ENCODE peak calls at places on chromosomes 5 and 9, in eight cellular contexts. One of them, this sample, is unnamed.

GRCh38 chr9:93028448-93029006 is 30.0 kb upstream of the SUSD3 start:
- DNase-seq in HCT116: no peak
- DNase-seq in MM.1S: no peak
- DNase-seq in GM23248: no peak
- DNase-seq in OCI-LY7: peak; percentile 90
- DNase-seq in SK-N-SH: no peak
- DNase-seq in neural progenitor cell: no peak
- DNase-seq in hepatocyte: no peak
- DNase-seq in this sample: no peak

GRCh38 chr9:132575005-132575609 is 7.3 kb upstream of the BARHL1 start:
- DNase-seq in OCI-LY7: peak; percentile 79
- DNase-seq in GM23248: peak; percentile 83
- DNase-seq in HCT116: peak; percentile 62
- DNase-seq in hepatocyte: peak; percentile 88
- DNase-seq in neural progenitor cell: peak; percentile 93
- DNase-seq in SK-N-SH: peak; percentile 93
- DNase-seq in MM.1S: peak; percentile 52
- DNase-seq in this sample: peak; percentile 72

GRCh38 chr5:127705120-127705892 is 2.1 kb downstream of the CCDC192 start:
- DNase-seq in neural progenitor cell: no peak
- DNase-seq in SK-N-SH: no peak
- DNase-seq in hepatocyte: peak; percentile 54
- DNase-seq in GM23248: peak; percentile 95
- DNase-seq in MM.1S: no peak
- DNase-seq in HCT116: peak; percentile 10
- DNase-seq in OCI-LY7: no peak
- DNase-seq in this sample: peak; percentile 66

GRCh38 chr5:109614316-109614715 is 75.4 kb upstream of the MAN2A1 start:
- DNase-seq in SK-N-SH: no peak
- DNase-seq in neural progenitor cell: no peak
- DNase-seq in MM.1S: no peak
- DNase-seq in GM23248: no peak
- DNase-seq in HCT116: no peak
- DNase-seq in OCI-LY7: no peak
- DNase-seq in hepatocyte: no peak
- DNase-seq in this sample: no peak

GRCh38 chr9:77063645-77064285 is 44.3 kb downstream of the FOXB2 start:
- DNase-seq in OCI-LY7: no peak
- DNase-seq in HCT116: peak; percentile 10
- DNase-seq in neural progenitor cell: no peak
- DNase-seq in SK-N-SH: no peak
- DNase-seq in GM23248: peak; percentile 70
- DNase-seq in MM.1S: no peak
- DNase-seq in hepatocyte: peak; percentile 26
- DNase-seq in this sample: peak; percentile 70

GRCh38 chr9:129058965-129059795 is 21.7 kb upstream of the DOLPP1 start:
- DNase-seq in SK-N-SH: no peak
- DNase-seq in GM23248: peak; percentile 81
- DNase-seq in neural progenitor cell: no peak
- DNase-seq in OCI-LY7: no peak
- DNase-seq in MM.1S: no peak
- DNase-seq in HCT116: no peak
- DNase-seq in hepatocyte: no peak
- DNase-seq in this sample: peak; percentile 52

GRCh38 chr9:87655731-87656130 is 70.2 kb upstream of the CTSL start:
- DNase-seq in neural progenitor cell: no peak
- DNase-seq in GM23248: no peak
- DNase-seq in HCT116: no peak
- DNase-seq in SK-N-SH: no peak
- DNase-seq in hepatocyte: no peak
- DNase-seq in MM.1S: no peak
- DNase-seq in OCI-LY7: no peak
- DNase-seq in this sample: no peak

GRCh38 chr9:120381839-120382238 is 198.1 kb downstream of the CDK5RAP2 start:
- DNase-seq in OCI-LY7: no peak
- DNase-seq in hepatocyte: no peak
- DNase-seq in neural progenitor cell: no peak
- DNase-seq in MM.1S: no peak
- DNase-seq in SK-N-SH: no peak
- DNase-seq in GM23248: no peak
- DNase-seq in HCT116: no peak
- DNase-seq in this sample: no peak

GRCh38 chr5:150656191-150657132 is 4.6 kb upstream of the MYOZ3 start:
- DNase-seq in MM.1S: peak; percentile 68
- DNase-seq in HCT116: no peak
- DNase-seq in OCI-LY7: peak; percentile 84
- DNase-seq in SK-N-SH: peak; percentile 100
- DNase-seq in hepatocyte: peak; percentile 89
- DNase-seq in GM23248: peak; percentile 73
- DNase-seq in neural progenitor cell: peak; percentile 92
- DNase-seq in this sample: peak; percentile 78

GRCh38 chr5:34038430-34038829 is 4.6 kb downstream of the C1QTNF3 start:
- DNase-seq in hepatocyte: no peak
- DNase-seq in GM23248: no peak
- DNase-seq in OCI-LY7: no peak
- DNase-seq in MM.1S: no peak
- DNase-seq in neural progenitor cell: peak; percentile 39
- DNase-seq in HCT116: no peak
- DNase-seq in SK-N-SH: no peak
- DNase-seq in this sample: no peak

GRCh38 chr9:96080364-96080763 is 204.9 kb downstream of the ERCC6L2 start:
- DNase-seq in OCI-LY7: no peak
- DNase-seq in SK-N-SH: no peak
- DNase-seq in hepatocyte: peak; percentile 26
- DNase-seq in MM.1S: no peak
- DNase-seq in neural progenitor cell: no peak
- DNase-seq in GM23248: peak; percentile 10
- DNase-seq in HCT116: peak; percentile 65
- DNase-seq in this sample: peak; percentile 98

GRCh38 chr5:181265092-181265671 is 4.2 kb upstream of the TRIM52 start:
- DNase-seq in neural progenitor cell: peak; percentile 49
- DNase-seq in OCI-LY7: no peak
- DNase-seq in SK-N-SH: no peak
- DNase-seq in MM.1S: no peak
- DNase-seq in GM23248: no peak
- DNase-seq in hepatocyte: no peak
- DNase-seq in HCT116: no peak
- DNase-seq in this sample: no peak

GRCh38 chr5:140383300-140383699 is 18.3 kb upstream of the ANKHD1 start:
- DNase-seq in SK-N-SH: no peak
- DNase-seq in GM23248: no peak
- DNase-seq in hepatocyte: no peak
- DNase-seq in OCI-LY7: no peak
- DNase-seq in MM.1S: no peak
- DNase-seq in neural progenitor cell: no peak
- DNase-seq in HCT116: no peak
- DNase-seq in this sample: no peak

GRCh38 chr5:64497390-64497789 is 8.4 kb upstream of the RGS7BP start:
- DNase-seq in OCI-LY7: no peak
- DNase-seq in MM.1S: no peak
- DNase-seq in SK-N-SH: no peak
- DNase-seq in HCT116: no peak
- DNase-seq in hepatocyte: peak; percentile 46
- DNase-seq in GM23248: peak; percentile 50
- DNase-seq in neural progenitor cell: peak; percentile 41
- DNase-seq in this sample: peak; percentile 84

GRCh38 chr9:110126457-110126856 is 81.5 kb downstream of the C9orf152 start:
- DNase-seq in OCI-LY7: peak; percentile 64
- DNase-seq in SK-N-SH: no peak
- DNase-seq in hepatocyte: no peak
- DNase-seq in MM.1S: no peak
- DNase-seq in HCT116: no peak
- DNase-seq in GM23248: no peak
- DNase-seq in neural progenitor cell: no peak
- DNase-seq in this sample: no peak

GRCh38 chr9:118522093-118523028 is 818.2 kb downstream of the TLR4 start:
- DNase-seq in GM23248: peak; percentile 78
- DNase-seq in MM.1S: peak; percentile 78
- DNase-seq in SK-N-SH: peak; percentile 48
- DNase-seq in HCT116: no peak
- DNase-seq in OCI-LY7: peak; percentile 47
- DNase-seq in neural progenitor cell: peak; percentile 84
- DNase-seq in hepatocyte: peak; percentile 74
- DNase-seq in this sample: no peak
- TF ChIP-seq EZH2phosphoT487 in GM23248: no peak
- TF ChIP-seq EZH2phosphoT487 in MM.1S: no peak
- TF ChIP-seq EZH2phosphoT487 in SK-N-SH: no peak
- TF ChIP-seq EZH2phosphoT487 in HCT116: no peak
- TF ChIP-seq EZH2phosphoT487 in OCI-LY7: no peak
- TF ChIP-seq EZH2phosphoT487 in neural progenitor cell: no peak
- TF ChIP-seq EZH2phosphoT487 in hepatocyte: no peak
- TF ChIP-seq EZH2phosphoT487 in this sample: no peak

DNA sequence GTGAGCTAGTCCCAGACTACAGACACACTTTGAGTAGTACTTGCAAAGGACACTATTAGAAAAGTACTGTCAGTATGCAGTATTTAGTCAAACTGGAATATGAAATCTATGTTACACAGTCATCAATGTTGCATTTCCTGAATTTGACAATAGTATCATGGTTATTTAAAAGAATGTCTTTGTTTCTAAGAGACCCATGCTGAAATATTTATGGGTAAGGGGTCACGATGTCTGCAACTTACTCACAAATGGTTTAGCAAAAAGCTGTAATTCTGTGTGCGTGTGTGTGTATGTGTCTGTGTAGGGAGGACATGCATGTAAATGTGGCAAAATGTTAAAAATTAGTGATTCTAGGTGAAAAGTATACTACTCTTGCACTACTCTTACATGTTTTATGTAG is 105.6 kb downstream of the GOLPH3 start:
- DNase-seq in GM23248: no peak
- DNase-seq in neural progenitor cell: no peak
- DNase-seq in SK-N-SH: no peak
- DNase-seq in HCT116: no peak
- DNase-seq in OCI-LY7: no peak
- DNase-seq in hepatocyte: no peak
- DNase-seq in MM.1S: no peak
- DNase-seq in this sample: no peak
- H2AFZ ChIP-seq in GM23248: no peak overlapping the region
- H2AFZ ChIP-seq in neural progenitor cell: no peak overlapping the region
- H2AFZ ChIP-seq in SK-N-SH: no peak overlapping the region
- H2AFZ ChIP-seq in HCT116: no peak overlapping the region
- H2AFZ ChIP-seq in OCI-LY7: no peak overlapping the region
- H2AFZ ChIP-seq in hepatocyte: no peak overlapping the region
- H2AFZ ChIP-seq in MM.1S: no peak overlapping the region
- H2AFZ ChIP-seq in this sample: no peak overlapping the region

GRCh38 chr5:178433273-178433775 is 156.9 kb downstream of the COL23A1 start:
- DNase-seq in SK-N-SH: no peak
- DNase-seq in OCI-LY7: no peak
- DNase-seq in GM23248: no peak
- DNase-seq in hepatocyte: no peak
- DNase-seq in MM.1S: no peak
- DNase-seq in HCT116: no peak
- DNase-seq in neural progenitor cell: no peak
- DNase-seq in this sample: no peak

GRCh38 chr5:178431777-178432155 is 158.4 kb downstream of the COL23A1 start:
- DNase-seq in OCI-LY7: no peak
- DNase-seq in HCT116: no peak
- DNase-seq in SK-N-SH: no peak
- DNase-seq in neural progenitor cell: no peak
- DNase-seq in MM.1S: no peak
- DNase-seq in GM23248: peak; percentile 3
- DNase-seq in hepatocyte: no peak
- DNase-seq in this sample: no peak

GRCh38 chr5:178434016-178434761 is 156.0 kb downstream of the COL23A1 start:
- DNase-seq in GM23248: no peak
- DNase-seq in OCI-LY7: no peak
- DNase-seq in neural progenitor cell: no peak
- DNase-seq in SK-N-SH: no peak
- DNase-seq in MM.1S: no peak
- DNase-seq in HCT116: no peak
- DNase-seq in hepatocyte: no peak
- DNase-seq in this sample: no peak

GRCh38 chr5:178431063-178431776 is 159.0 kb downstream of the COL23A1 start:
- DNase-seq in HCT116: no peak
- DNase-seq in OCI-LY7: no peak
- DNase-seq in neural progenitor cell: no peak
- DNase-seq in MM.1S: no peak
- DNase-seq in GM23248: no peak
- DNase-seq in SK-N-SH: no peak
- DNase-seq in hepatocyte: no peak
- DNase-seq in this sample: no peak

DNA sequence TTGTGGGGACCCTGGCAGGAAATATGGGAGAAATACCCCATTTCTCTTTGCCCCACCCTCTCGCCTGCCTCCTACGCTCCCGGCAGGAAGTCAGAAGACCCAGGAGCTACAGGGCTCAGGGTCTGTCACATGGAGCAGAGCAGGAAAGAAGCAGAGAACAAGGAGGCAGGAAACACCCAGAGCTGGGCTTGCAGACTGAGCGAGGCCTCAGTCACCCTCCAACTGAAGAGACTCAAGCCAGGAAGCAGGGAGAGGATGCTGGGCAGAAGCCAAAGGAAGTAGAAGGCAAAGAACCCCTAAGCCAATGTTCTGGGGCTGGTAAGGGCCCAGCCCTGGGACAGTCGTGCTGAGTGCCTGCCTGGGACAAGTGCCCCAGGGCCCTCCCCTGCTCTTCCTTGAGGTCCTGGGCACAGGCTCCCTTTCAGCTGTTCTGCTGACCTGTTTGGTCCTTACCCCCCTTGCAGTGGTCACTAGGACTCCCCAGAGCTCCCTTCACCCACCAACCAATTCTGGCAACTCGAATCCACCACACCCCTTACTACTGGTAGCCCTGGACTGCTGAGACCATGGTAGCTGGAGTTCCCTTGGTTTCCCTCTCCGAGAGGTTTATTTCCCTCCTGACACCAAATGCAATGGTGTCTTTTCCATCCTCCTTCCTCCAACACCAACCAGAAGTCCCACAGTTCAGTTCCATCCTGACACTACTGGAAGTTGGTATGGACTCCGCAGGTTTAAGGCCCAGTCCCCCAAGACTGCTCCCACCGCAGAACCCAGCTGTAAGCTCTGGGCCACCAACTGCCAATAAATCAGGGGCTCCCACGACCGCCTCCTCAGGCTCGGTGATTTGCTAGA is 157.5 kb downstream of the COL23A1 start:
- DNase-seq in hepatocyte: no peak
- DNase-seq in MM.1S: no peak
- DNase-seq in OCI-LY7: no peak
- DNase-seq in SK-N-SH: no peak
- DNase-seq in GM23248: no peak
- DNase-seq in neural progenitor cell: no peak
- DNase-seq in HCT116: no peak
- DNase-seq in this sample: no peak
- H3K9me3 ChIP-seq in hepatocyte: no peaks in the 10 kb centered on the region
- H3K9me3 ChIP-seq in MM.1S: no peaks in the 10 kb centered on the region
- H3K9me3 ChIP-seq in OCI-LY7: no peaks in the 10 kb centered on the region
- H3K9me3 ChIP-seq in SK-N-SH: no peaks in the 10 kb centered on the region
- H3K9me3 ChIP-seq in GM23248: no peaks in the 10 kb centered on the region
- H3K9me3 ChIP-seq in neural progenitor cell: no peaks in the 10 kb centered on the region
- H3K9me3 ChIP-seq in HCT116: no peaks in the 10 kb centered on the region
- H3K9me3 ChIP-seq in this sample: no peaks in the 10 kb centered on the region

DNA sequence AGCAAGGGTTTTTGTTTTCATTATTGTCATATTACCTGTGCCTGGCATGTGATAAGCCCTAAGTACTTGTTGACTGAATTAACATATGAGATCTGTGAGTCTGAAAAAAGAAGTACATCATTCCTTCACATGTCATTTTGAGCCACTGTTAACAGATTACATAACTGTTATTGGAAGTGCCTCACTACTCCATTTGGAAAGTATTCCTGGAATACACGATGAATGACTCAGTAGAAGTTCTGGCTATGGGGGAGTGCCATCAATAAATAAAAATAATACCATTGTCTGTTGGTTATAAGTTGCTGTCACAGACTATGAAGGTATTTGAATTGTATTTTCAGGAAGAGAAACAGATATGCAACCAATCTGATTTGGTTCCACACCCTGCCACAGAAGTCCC is 12.9 kb downstream of the NIPSNAP3B start:
- DNase-seq in OCI-LY7: no peak
- DNase-seq in SK-N-SH: no peak
- DNase-seq in GM23248: peak; percentile 60
- DNase-seq in HCT116: no peak
- DNase-seq in hepatocyte: no peak
- DNase-seq in MM.1S: no peak
- DNase-seq in neural progenitor cell: no peak
- DNase-seq in this sample: no peak
- TF ChIP-seq EZH2phosphoT487 in OCI-LY7: no peak
- TF ChIP-seq EZH2phosphoT487 in SK-N-SH: no peak
- TF ChIP-seq EZH2phosphoT487 in GM23248: no peak
- TF ChIP-seq EZH2phosphoT487 in HCT116: no peak
- TF ChIP-seq EZH2phosphoT487 in hepatocyte: no peak
- TF ChIP-seq EZH2phosphoT487 in MM.1S: no peak
- TF ChIP-seq EZH2phosphoT487 in neural progenitor cell: no peak
- TF ChIP-seq EZH2phosphoT487 in this sample: no peak